ENCODE peak calls at places on chromosome 6, in nine cellular contexts. Z is choroid plexus epithelial cell; S is fibroblast of lung; I is SK-N-MC; U is CD4-positive, alpha-beta T cell; M is left ventricle myocardium superior; P is pancreas; J is IMR-90; A is CD8-positive, alpha-beta T cell. T is an unnamed sample.

GRCh38 chr6:77463308-77463880 is at the start of gene HTR1B:
- DNase-seq in M (no peak), Z (peak; percentile 64), J (peak; percentile 14), A (no peak), U (no peak), I (no peak), S (no peak), P (no peak), T (peak; percentile 10)

GRCh38 chr6:99151634-99152344 is 197.7 kb downstream of the FAXC start:
- DNase-seq in A (peak; percentile 5), Z (peak; percentile 39), J (peak; percentile 28), P (no peak), M (peak; percentile 49), S (no peak), U (peak; percentile 1), I (no peak), T (peak; percentile 43)

GRCh38 chr6:129677634-129678325 is 32.2 kb downstream of the ARHGAP18 start:
- DNase-seq in I (no peak), P (no peak), S (no peak), M (no peak), Z (no peak), U (no peak), A (no peak), J (peak; percentile 36), T (no peak)

GRCh38 chr6:54112171-54112650 is 968 bp downstream of the MLIP start:
- DNase-seq in A (no peak), Z (peak; percentile 15), U (no peak), P (no peak), S (no peak), M (no peak), J (no peak), I (peak; percentile 68), T (peak; percentile 19)

GRCh38 chr6:5712349-5713215 is 294.1 kb downstream of the NRN1 start:
- DNase-seq in I (no peak), S (no peak), J (no peak), U (no peak), A (no peak), Z (no peak), P (no peak), M (no peak), T (no peak)

GRCh38 chr6:6469074-6469473 is 119.4 kb upstream of the LY86 start:
- DNase-seq in Z (no peak), A (no peak), P (no peak), I (no peak), M (no peak), J (no peak), U (no peak), S (no peak), T (no peak)

GRCh38 chr6:16326971-16327776 is 88.8 kb downstream of the GMPR start:
- DNase-seq in J (no peak), P (no peak), Z (no peak), M (no peak), S (no peak), A (no peak), U (no peak), I (no peak), T (no peak)

GRCh38 chr6:79277109-79277508 is 42.6 kb upstream of the HMGN3 start:
- DNase-seq in S (peak; percentile 45), Z (peak; percentile 41), A (no peak), P (no peak), U (no peak), I (no peak), M (no peak), J (peak; percentile 1), T (peak; percentile 7)

GRCh38 chr6:33592595-33593413 is 12.7 kb upstream of the BAK1 start:
- DNase-seq in S (no peak), I (no peak), Z (no peak), U (peak; percentile 38), P (no peak), A (peak; percentile 56), M (no peak), J (no peak), T (no peak)

GRCh38 chr6:3456794-3457709 is at the start of gene SLC22A23:
- DNase-seq in A (peak; percentile 74), J (no peak), S (no peak), I (no peak), P (peak; percentile 91), U (peak; percentile 67), M (peak; percentile 82), Z (peak; percentile 46), T (peak; percentile 94)

GRCh38 chr6:107361568-107362270 is 97.6 kb downstream of the PDSS2 start:
- DNase-seq in P (no peak), U (no peak), A (no peak), Z (peak; percentile 92), S (peak; percentile 50), J (peak; percentile 82), I (no peak), M (no peak), T (peak; percentile 39)

GRCh38 chr6:133817460-133818047 is 71.4 kb upstream of the TCF21 start:
- DNase-seq in S (no peak), U (peak; percentile 14), I (no peak), M (no peak), A (peak; percentile 15), P (no peak), Z (no peak), J (no peak), T (no peak)

GRCh38 chr6:1614767-1615650 is 5.3 kb downstream of the FOXC1 start:
- DNase-seq in Z (no peak), P (no peak), J (no peak), U (no peak), S (no peak), M (no peak), I (no peak), A (no peak), T (no peak)

GRCh38 chr6:33330736-33331135 is 13.2 kb upstream of the ZBTB22 start:
- DNase-seq in A (no peak), J (no peak), S (no peak), I (no peak), U (no peak), Z (no peak), P (no peak), M (no peak), T (no peak)

GRCh38 chr6:151021878-151022277 is 156.4 kb downstream of the MTHFD1L start:
- DNase-seq in M (no peak), U (no peak), A (no peak), Z (peak; percentile 67), S (peak; percentile 49), I (no peak), P (no peak), J (peak; percentile 43), T (no peak)

GRCh38 chr6:169830876-169831275 is 79.5 kb downstream of the ERMARD start:
- DNase-seq in S (no peak), Z (no peak), I (no peak), P (no peak), J (no peak), A (no peak), U (no peak), M (no peak), T (no peak)

GRCh38 chr6:7636151-7636550 is 46.2 kb downstream of the SNRNP48 start:
- DNase-seq in Z (peak; percentile 72), J (no peak), U (no peak), S (no peak), A (no peak), I (no peak), M (no peak), P (no peak), T (no peak)